ENCODE peak calls at places on chromosomes 4 and X, in four cellular contexts. One of them, this sample, is unnamed.

GRCh38 chrX:149003863-149004660 is 501.0 kb downstream of the IDS start:
- DNase-seq in AG04450: no peak
- DNase-seq in GM23338: no peak
- DNase-seq in brain microvascular endothelial cell: peak; percentile 11
- DNase-seq in this sample: no peak

GRCh38 chr4:142211444-142211843 is 575.1 kb downstream of the IL15 start:
- DNase-seq in AG04450: no peak
- DNase-seq in GM23338: no peak
- DNase-seq in brain microvascular endothelial cell: no peak
- DNase-seq in this sample: no peak

GRCh38 chrX:105876658-105877057 is 54.3 kb downstream of the NRK start:
- DNase-seq in AG04450: no peak
- DNase-seq in GM23338: peak; percentile 50
- DNase-seq in brain microvascular endothelial cell: no peak
- DNase-seq in this sample: no peak

GRCh38 chr4:112284166-112284565 is 1.5 kb downstream of the TIFA start:
- DNase-seq in AG04450: no peak
- DNase-seq in GM23338: no peak
- DNase-seq in brain microvascular endothelial cell: no peak
- DNase-seq in this sample: no peak

GRCh38 chrX:1361275-1361674 is 24.7 kb downstream of the IL3RA start:
- DNase-seq in AG04450: no peak
- DNase-seq in GM23338: no peak
- DNase-seq in brain microvascular endothelial cell: no peak
- DNase-seq in this sample: peak; percentile 55

GRCh38 chr4:1506956-1507721 is 100.9 kb upstream of the NKX1-1 start:
- DNase-seq in AG04450: no peak
- DNase-seq in GM23338: no peak
- DNase-seq in brain microvascular endothelial cell: no peak
- DNase-seq in this sample: peak; percentile 51

GRCh38 chrX:108165349-108166111 is 74.0 kb downstream of the ATG4A start:
- DNase-seq in AG04450: peak; percentile 4
- DNase-seq in GM23338: peak; percentile 66
- DNase-seq in brain microvascular endothelial cell: peak; percentile 38
- DNase-seq in this sample: peak; percentile 80

GRCh38 chr4:84218002-84218401 is 281.1 kb downstream of the NKX6-1 start:
- DNase-seq in AG04450: no peak
- DNase-seq in GM23338: peak; percentile 27
- DNase-seq in brain microvascular endothelial cell: no peak
- DNase-seq in this sample: no peak

GRCh38 chr4:32775049-32775448 is 2054.9 kb downstream of the PCDH7 start:
- DNase-seq in AG04450: no peak
- DNase-seq in GM23338: peak; percentile 69
- DNase-seq in brain microvascular endothelial cell: peak; percentile 23
- DNase-seq in this sample: peak; percentile 57

GRCh38 chrX:118974088-118974907 is at the start of gene LONRF3:
- DNase-seq in AG04450: no peak
- DNase-seq in GM23338: no peak
- DNase-seq in brain microvascular endothelial cell: peak; percentile 20
- DNase-seq in this sample: peak; percentile 53

GRCh38 chr4:87375719-87376291 is 15.2 kb downstream of the HSD17B11 start:
- DNase-seq in AG04450: peak; percentile 76
- DNase-seq in GM23338: peak; percentile 76
- DNase-seq in brain microvascular endothelial cell: peak; percentile 42
- DNase-seq in this sample: no peak

GRCh38 chr4:107492566-107492965 is 227.5 kb downstream of the PAPSS1 start:
- DNase-seq in AG04450: no peak
- DNase-seq in GM23338: no peak
- DNase-seq in brain microvascular endothelial cell: no peak
- DNase-seq in this sample: no peak

GRCh38 chr4:101155368-101155767 is 192.0 kb downstream of the PPP3CA start:
- DNase-seq in AG04450: no peak
- DNase-seq in GM23338: peak; percentile 25
- DNase-seq in brain microvascular endothelial cell: no peak
- DNase-seq in this sample: no peak

GRCh38 chr4:56828784-56829535 is 7.5 kb upstream of the SPINK2 start:
- DNase-seq in AG04450: no peak
- DNase-seq in GM23338: no peak
- DNase-seq in brain microvascular endothelial cell: peak; percentile 31
- DNase-seq in this sample: no peak

GRCh38 chrX:151724563-151725337 is 8.9 kb downstream of the FATE1 start:
- DNase-seq in AG04450: no peak
- DNase-seq in GM23338: no peak
- DNase-seq in brain microvascular endothelial cell: no peak
- DNase-seq in this sample: no peak

GRCh38 chrX:122440832-122441231 is 743.2 kb upstream of the GRIA3 start:
- DNase-seq in AG04450: no peak
- DNase-seq in GM23338: no peak
- DNase-seq in brain microvascular endothelial cell: no peak
- DNase-seq in this sample: no peak

GRCh38 chr4:115292320-115293092 is 179.1 kb upstream of the NDST4 start:
- DNase-seq in AG04450: no peak
- DNase-seq in GM23338: no peak
- DNase-seq in brain microvascular endothelial cell: no peak
- DNase-seq in this sample: no peak

GRCh38 chr4:168449740-168450442 is 30.4 kb downstream of the DDX60L start:
- DNase-seq in AG04450: no peak
- DNase-seq in GM23338: no peak
- DNase-seq in brain microvascular endothelial cell: peak; percentile 91
- DNase-seq in this sample: no peak

GRCh38 chr4:11535333-11535732 is 106.6 kb upstream of the HS3ST1 start:
- DNase-seq in AG04450: no peak
- DNase-seq in GM23338: peak; percentile 37
- DNase-seq in brain microvascular endothelial cell: no peak
- DNase-seq in this sample: peak; percentile 47

GRCh38 chrX:113920661-113921060 is 663.2 kb upstream of the HTR2C start:
- DNase-seq in AG04450: no peak
- DNase-seq in GM23338: no peak
- DNase-seq in brain microvascular endothelial cell: no peak
- DNase-seq in this sample: no peak

GRCh38 chr4:21757281-21757680 is 191.3 kb downstream of the KCNIP4 start:
- DNase-seq in AG04450: no peak
- DNase-seq in GM23338: no peak
- DNase-seq in brain microvascular endothelial cell: no peak
- DNase-seq in this sample: no peak

GRCh38 chr4:1329408-1330371 is 17.3 kb upstream of the UVSSA start:
- DNase-seq in AG04450: no peak
- DNase-seq in GM23338: no peak
- DNase-seq in brain microvascular endothelial cell: no peak
- DNase-seq in this sample: no peak

GRCh38 chr4:156196722-156197121 is 243.1 kb upstream of the CTSO start:
- DNase-seq in AG04450: no peak
- DNase-seq in GM23338: no peak
- DNase-seq in brain microvascular endothelial cell: no peak
- DNase-seq in this sample: no peak
- H3K27ac ChIP-seq in AG04450: no peak overlapping the region
- H3K27ac ChIP-seq in GM23338: no peak overlapping the region
- H3K27ac ChIP-seq in brain microvascular endothelial cell: no peak overlapping the region
- H3K27ac ChIP-seq in this sample: no peak overlapping the region

DNA sequence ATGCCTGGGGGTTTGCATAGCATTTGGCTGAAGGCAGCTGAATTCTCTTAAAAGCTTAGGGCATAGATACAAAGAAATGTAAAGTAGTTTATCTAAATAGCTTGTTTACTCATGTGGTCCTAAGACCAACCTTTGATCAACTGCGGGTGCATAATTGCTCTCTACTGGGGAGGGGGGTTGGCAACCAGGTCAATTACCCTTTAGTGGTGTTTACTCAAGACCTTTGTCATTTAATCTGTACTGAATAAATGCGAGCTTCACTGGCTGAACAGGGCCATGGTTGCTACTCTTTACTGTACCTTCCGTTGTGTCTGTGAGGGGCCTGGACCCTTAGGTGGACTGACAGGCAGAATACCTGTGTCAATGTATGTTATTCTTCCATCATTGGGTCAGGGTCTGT is 102.7 kb upstream of the FAM9C start:
- DNase-seq in AG04450: no peak
- DNase-seq in GM23338: no peak
- DNase-seq in brain microvascular endothelial cell: no peak
- DNase-seq in this sample: no peak
- H3K27ac ChIP-seq in AG04450: no peak overlapping the region
- H3K27ac ChIP-seq in GM23338: no peak overlapping the region
- H3K27ac ChIP-seq in brain microvascular endothelial cell: no peak overlapping the region
- H3K27ac ChIP-seq in this sample: no peak overlapping the region

GRCh38 chr4:41142356-41142755 is 72.0 kb downstream of the APBB2 start:
- DNase-seq in AG04450: no peak
- DNase-seq in GM23338: no peak
- DNase-seq in brain microvascular endothelial cell: no peak
- DNase-seq in this sample: no peak

GRCh38 chr4:41144812-41145211 is 69.5 kb downstream of the APBB2 start:
- DNase-seq in AG04450: no peak
- DNase-seq in GM23338: no peak
- DNase-seq in brain microvascular endothelial cell: no peak
- DNase-seq in this sample: no peak

GRCh38 chr4:41142946-41143720 is 71.2 kb downstream of the APBB2 start:
- DNase-seq in AG04450: peak; percentile 84
- DNase-seq in GM23338: no peak
- DNase-seq in brain microvascular endothelial cell: peak; percentile 82
- DNase-seq in this sample: no peak

GRCh38 chr4:41145571-41146078 is 68.7 kb downstream of the APBB2 start:
- DNase-seq in AG04450: no peak
- DNase-seq in GM23338: no peak
- DNase-seq in brain microvascular endothelial cell: no peak
- DNase-seq in this sample: no peak

GRCh38 chr4:41143721-41144379 is 70.5 kb downstream of the APBB2 start:
- DNase-seq in AG04450: no peak
- DNase-seq in GM23338: no peak
- DNase-seq in brain microvascular endothelial cell: no peak
- DNase-seq in this sample: no peak
- H3K27ac ChIP-seq in AG04450: peak overlapping the region; percentile 78
- H3K27ac ChIP-seq in GM23338: no peak overlapping the region
- H3K27ac ChIP-seq in brain microvascular endothelial cell: peak overlapping the region; percentile 92
- H3K27ac ChIP-seq in this sample: peak overlapping the region; percentile 39

GRCh38 chr4:109728385-109728784 is 1.5 kb downstream of the PLA2G12A start:
- DNase-seq in AG04450: no peak
- DNase-seq in GM23338: no peak
- DNase-seq in brain microvascular endothelial cell: no peak
- DNase-seq in this sample: no peak
- H3K27ac ChIP-seq in AG04450: no peak overlapping the region
- H3K27ac ChIP-seq in GM23338: no peak overlapping the region
- H3K27ac ChIP-seq in brain microvascular endothelial cell: no peak overlapping the region
- H3K27ac ChIP-seq in this sample: no peak overlapping the region

GRCh38 chr4:163072222-163072621 is 94.5 kb downstream of the NAF1 start:
- DNase-seq in AG04450: no peak
- DNase-seq in GM23338: no peak
- DNase-seq in brain microvascular endothelial cell: peak; percentile 9
- DNase-seq in this sample: no peak
- H3K27ac ChIP-seq in AG04450: no peak overlapping the region
- H3K27ac ChIP-seq in GM23338: no peak overlapping the region
- H3K27ac ChIP-seq in brain microvascular endothelial cell: no peak overlapping the region
- H3K27ac ChIP-seq in this sample: no peak overlapping the region

DNA sequence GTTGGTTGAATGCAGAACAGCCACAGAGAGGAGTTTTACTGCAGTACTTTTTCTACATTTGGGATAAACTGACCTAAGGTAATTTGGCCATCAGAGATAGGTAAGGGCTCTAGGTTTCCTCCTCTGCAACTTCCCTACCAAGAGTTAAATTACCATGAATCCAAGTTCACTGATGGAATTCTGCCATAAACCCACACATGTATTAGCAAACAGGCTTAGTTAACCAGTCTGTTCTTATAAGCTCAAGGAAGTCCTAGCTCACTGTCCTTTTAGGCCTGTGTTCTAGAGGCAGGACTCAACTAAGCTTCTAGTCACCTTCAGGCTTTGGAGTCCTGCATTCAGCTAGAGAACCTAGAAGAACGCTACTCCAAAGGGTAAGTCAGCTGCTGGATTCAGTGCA is 4.0 kb downstream of the FAM114A1 start:
- DNase-seq in AG04450: no peak
- DNase-seq in GM23338: no peak
- DNase-seq in brain microvascular endothelial cell: no peak
- DNase-seq in this sample: no peak
- H3K27ac ChIP-seq in AG04450: no peak overlapping the region
- H3K27ac ChIP-seq in GM23338: no peak overlapping the region
- H3K27ac ChIP-seq in brain microvascular endothelial cell: no peak overlapping the region
- H3K27ac ChIP-seq in this sample: no peak overlapping the region

GRCh38 chr4:81506731-81507130 is 35.0 kb upstream of the RASGEF1B start:
- DNase-seq in AG04450: no peak
- DNase-seq in GM23338: no peak
- DNase-seq in brain microvascular endothelial cell: no peak
- DNase-seq in this sample: no peak
- H3K27ac ChIP-seq in AG04450: no peak overlapping the region
- H3K27ac ChIP-seq in GM23338: no peak overlapping the region
- H3K27ac ChIP-seq in brain microvascular endothelial cell: no peak overlapping the region
- H3K27ac ChIP-seq in this sample: no peak overlapping the region

GRCh38 chr4:183329244-183329643 is 7.0 kb upstream of the CLDN24 start:
- DNase-seq in AG04450: no peak
- DNase-seq in GM23338: no peak
- DNase-seq in brain microvascular endothelial cell: no peak
- DNase-seq in this sample: no peak
- H3K27ac ChIP-seq in AG04450: no peak overlapping the region
- H3K27ac ChIP-seq in GM23338: no peak overlapping the region
- H3K27ac ChIP-seq in brain microvascular endothelial cell: no peak overlapping the region
- H3K27ac ChIP-seq in this sample: no peak overlapping the region

GRCh38 chr4:123871351-123871750 is 474.8 kb downstream of the SPRY1 start:
- DNase-seq in AG04450: no peak
- DNase-seq in GM23338: no peak
- DNase-seq in brain microvascular endothelial cell: no peak
- DNase-seq in this sample: no peak
- H3K27ac ChIP-seq in AG04450: no peak overlapping the region
- H3K27ac ChIP-seq in GM23338: no peak overlapping the region
- H3K27ac ChIP-seq in brain microvascular endothelial cell: no peak overlapping the region
- H3K27ac ChIP-seq in this sample: no peak overlapping the region